ENCODE peak calls at places on chromosomes 3 and 15, in five cellular contexts. Q is breast epithelium, M is K562, A is tibial artery, K is astrocyte of the cerebellum. N is an unnamed sample.

GRCh38 chr15:64586974-64587373 is 126.6 kb downstream of the ZNF609 start:
- DNase-seq in Q (no peak), M (no peak), A (no peak), K (no peak), N (no peak)

GRCh38 chr15:83210619-83211018 is 3.0 kb upstream of the HDGFL3 start:
- DNase-seq in Q (peak; percentile 56), M (no peak), A (no peak), K (no peak), N (no peak)

GRCh38 chr3:52796411-52796810 is 1.8 kb downstream of the ITIH3 start:
- DNase-seq in Q (no peak), M (no peak), A (no peak), K (no peak), N (no peak)

GRCh38 chr3:109831403-109831802 is 494.1 kb upstream of the DPPA4 start:
- DNase-seq in Q (no peak), M (no peak), A (no peak), K (no peak), N (no peak)

GRCh38 chr15:85762039-85762755 is 32.5 kb downstream of the KLHL25 start:
- DNase-seq in Q (no peak), M (no peak), A (no peak), K (no peak), N (no peak)

GRCh38 chr3:24573576-24573975 is 78.9 kb upstream of the THRB start:
- DNase-seq in Q (no peak), M (no peak), A (no peak), K (no peak), N (no peak)

GRCh38 chr3:114274929-114275328 is 18.9 kb upstream of the TIGIT start:
- DNase-seq in Q (no peak), M (no peak), A (no peak), K (no peak), N (no peak)

GRCh38 chr15:30859091-30859874 is 44.4 kb upstream of the FAN1 start:
- DNase-seq in Q (no peak), M (peak; percentile 19), A (no peak), K (no peak), N (no peak)

GRCh38 chr3:66789584-66790237 is 208.4 kb upstream of the KBTBD8 start:
- DNase-seq in Q (no peak), M (no peak), A (no peak), K (no peak), N (no peak)

GRCh38 chr3:65935724-65936123 is 103.0 kb downstream of the MAGI1 start:
- DNase-seq in Q (no peak), M (no peak), A (no peak), K (no peak), N (no peak)

GRCh38 chr15:25736451-25736850 is 126.7 kb downstream of the ATP10A start:
- DNase-seq in Q (no peak), M (no peak), A (no peak), K (no peak), N (no peak)

GRCh38 chr3:122112754-122113153 is 57.6 kb downstream of the CD86 start:
- DNase-seq in Q (no peak), M (no peak), A (no peak), K (no peak), N (no peak)

GRCh38 chr3:184337315-184337714 is at the start of gene FAM131A:
- DNase-seq in Q (peak; percentile 72), M (no peak), A (peak; percentile 95), K (no peak), N (no peak)

GRCh38 chr3:134201201-134202130 is 49.2 kb downstream of the RYK start:
- DNase-seq in Q (no peak), M (no peak), A (no peak), K (peak; percentile 79), N (no peak)

GRCh38 chr3:2153047-2153446 is 54.4 kb downstream of the CNTN4 start:
- DNase-seq in Q (no peak), M (no peak), A (no peak), K (no peak), N (no peak)

GRCh38 chr3:177729939-177730700 is 532.8 kb upstream of the TBL1XR1 start:
- DNase-seq in Q (peak; percentile 20), M (no peak), A (peak; percentile 74), K (peak; percentile 70), N (no peak)

DNA sequence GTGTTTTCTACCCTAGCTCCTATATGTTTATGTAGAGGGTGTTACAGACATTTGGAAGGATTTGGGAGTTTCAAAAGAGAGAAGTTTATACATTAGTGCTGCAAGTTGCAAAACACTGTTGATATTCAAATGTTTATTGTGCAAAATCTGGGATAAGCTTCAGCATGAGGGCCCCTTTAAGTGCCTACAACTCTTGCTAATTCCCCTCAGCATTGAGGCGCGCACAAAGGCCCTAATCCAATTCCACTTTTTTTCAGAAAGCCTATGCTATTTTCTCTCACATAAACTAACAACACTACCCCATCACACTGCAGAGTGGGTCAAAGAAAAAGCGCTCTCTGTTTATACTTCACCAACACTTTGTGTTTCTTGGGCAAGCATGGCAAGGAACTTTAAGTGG is 208.0 kb downstream of the NR2F2 start:
- DNase-seq in Q (no peak), M (no peak), A (no peak), K (no peak), N (no peak)
- TF ChIP-seq CTCF in Q (no peak), M (no peak), A (no peak), K (no peak), N (no peak)

GRCh38 chr3:156443079-156443478 is 111.8 kb downstream of the SSR3 start:
- DNase-seq in Q (no peak), M (no peak), A (no peak), K (no peak), N (no peak)

GRCh38 chr3:156445117-156445968 is 109.6 kb downstream of the SSR3 start:
- DNase-seq in Q (no peak), M (no peak), A (no peak), K (no peak), N (no peak)

GRCh38 chr3:156449712-156450574 is 105.0 kb downstream of the SSR3 start:
- DNase-seq in Q (no peak), M (peak; percentile 40), A (no peak), K (no peak), N (peak; percentile 32)

DNA sequence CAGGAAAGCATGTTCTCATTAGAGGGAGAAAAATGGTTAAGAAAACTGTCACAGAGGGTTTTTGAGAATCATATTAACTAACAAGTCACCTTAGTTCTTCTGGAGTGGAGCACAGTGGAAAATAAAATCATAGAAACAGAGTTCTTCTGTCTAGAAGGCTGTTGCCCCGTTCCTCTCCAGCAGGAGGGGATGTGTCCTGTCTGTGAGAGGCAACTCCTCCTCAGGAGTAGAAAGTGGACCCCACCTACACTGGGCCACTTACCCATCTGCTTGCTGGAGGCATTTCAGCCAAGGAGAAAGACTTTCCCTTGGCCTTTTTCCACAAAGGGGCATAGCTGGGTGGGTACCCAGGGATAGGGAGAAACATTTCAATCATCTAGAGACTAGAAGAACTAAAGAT is 106.6 kb downstream of the SSR3 start:
- DNase-seq in Q (no peak), M (peak; percentile 31), A (no peak), K (peak; percentile 6), N (no peak)
- TF ChIP-seq CTCF in Q (no peak), M (peak; percentile 76), A (no peak), K (peak; percentile 71), N (peak; percentile 55)

DNA sequence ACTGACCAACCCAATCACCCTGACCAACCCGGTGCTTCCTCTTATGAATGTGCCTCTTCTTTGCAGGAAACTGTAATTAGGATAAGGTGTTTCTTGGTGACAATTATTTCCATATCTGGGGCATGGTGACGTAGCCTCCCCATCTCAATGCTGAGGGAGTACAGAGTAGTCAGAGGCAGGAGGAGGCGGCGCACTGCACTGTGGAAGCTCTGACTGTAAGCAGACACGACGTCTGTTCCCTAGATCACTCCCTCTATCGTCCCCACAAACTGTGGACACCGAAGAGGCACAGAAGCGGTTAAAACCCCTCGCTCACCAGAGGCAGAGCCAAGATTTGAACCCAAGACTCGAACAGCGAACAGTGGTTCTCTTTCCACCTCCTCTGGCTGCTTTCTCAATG is 231.0 kb upstream of the IGF1R start:
- DNase-seq in Q (no peak), M (no peak), A (no peak), K (no peak), N (no peak)
- TF ChIP-seq CTCF in Q (no peak), M (no peak), A (no peak), K (no peak), N (no peak)

GRCh38 chr3:96863129-96863740 is 48.8 kb downstream of the EPHA6 start:
- DNase-seq in Q (peak; percentile 27), M (peak; percentile 4), A (no peak), K (peak; percentile 26), N (peak; percentile 1)
- TF ChIP-seq CTCF in Q (no peak), M (peak; percentile 36), A (peak; percentile 44), K (peak; percentile 83), N (peak; percentile 48)

DNA sequence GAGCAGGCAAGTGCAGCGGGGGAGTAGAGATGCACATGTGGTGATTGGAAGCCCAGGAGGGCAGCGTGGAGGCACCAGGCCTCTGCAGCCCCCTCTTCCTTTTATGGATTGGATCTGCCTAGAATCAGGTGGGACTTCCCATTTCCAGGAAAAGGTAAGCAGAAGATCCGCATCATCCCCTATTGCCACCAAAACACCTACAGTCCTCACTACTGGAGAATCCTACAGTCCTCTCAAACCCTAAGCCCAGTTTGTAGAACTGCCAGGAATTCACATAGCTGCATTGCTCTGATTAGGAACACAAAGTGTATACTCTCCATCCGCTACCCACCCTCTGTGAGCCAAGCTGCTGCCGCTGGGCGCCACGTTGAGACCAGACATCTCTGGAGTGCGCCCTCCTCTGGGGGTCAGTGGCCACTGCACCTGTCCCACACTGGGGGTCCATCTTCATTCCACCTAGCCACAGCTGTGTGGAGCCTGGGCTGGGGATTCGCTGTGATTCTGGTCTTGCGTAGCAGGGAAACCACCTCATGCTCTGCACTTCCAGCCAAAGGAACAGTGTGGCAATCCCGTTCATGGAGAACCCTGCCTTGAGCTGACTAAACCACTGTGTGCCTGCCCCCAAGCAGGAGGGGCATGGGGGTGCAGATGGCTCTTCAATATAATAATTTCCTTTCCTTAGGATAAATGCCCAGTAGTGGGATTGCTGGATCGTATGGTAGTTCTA is 88.9 kb upstream of the PTX3 start:
- DNase-seq in Q (no peak), M (peak; percentile 40), A (no peak), K (no peak), N (no peak)
- TF ChIP-seq CTCF in Q (no peak), M (peak; percentile 66), A (no peak), K (peak; percentile 23), N (peak; percentile 38)

GRCh38 chr3:139978966-139979365 is 44.0 kb downstream of the CLSTN2 start:
- DNase-seq in Q (no peak), M (no peak), A (no peak), K (no peak), N (no peak)

GRCh38 chr3:139979991-139980390 is 45.0 kb downstream of the CLSTN2 start:
- DNase-seq in Q (no peak), M (no peak), A (no peak), K (no peak), N (no peak)

GRCh38 chr3:139982404-139982803 is 47.4 kb downstream of the CLSTN2 start:
- DNase-seq in Q (no peak), M (no peak), A (no peak), K (peak; percentile 3), N (no peak)
- TF ChIP-seq CTCF in Q (no peak), M (no peak), A (no peak), K (peak; percentile 45), N (no peak)

DNA sequence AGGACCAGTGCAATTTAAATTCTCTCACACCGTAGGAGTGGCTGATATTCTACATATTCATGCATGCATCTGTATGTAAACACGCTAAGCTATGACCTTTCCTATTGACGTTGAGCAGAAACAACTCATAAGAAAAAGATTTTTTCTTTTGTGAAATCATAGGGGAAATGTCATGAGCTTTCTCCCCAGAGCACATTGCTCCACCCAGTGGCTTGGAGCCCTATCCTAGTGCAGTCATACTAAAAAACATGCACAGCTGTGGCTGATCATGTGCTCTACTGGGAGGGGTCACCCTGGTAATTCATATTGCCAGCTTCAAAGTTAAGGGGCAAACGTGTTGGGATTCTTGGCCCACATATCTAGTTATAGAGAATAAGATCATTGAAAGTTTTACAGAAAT is 1.8 kb upstream of the MESD start:
- DNase-seq in Q (no peak), M (peak; percentile 47), A (peak; percentile 80), K (no peak), N (no peak)
- TF ChIP-seq CTCF in Q (no peak), M (peak; percentile 48), A (no peak), K (no peak), N (peak; percentile 10)

N was measured in HFF-Myc.